ENCODE peak calls at places on chromosomes 13 and 19, in seven cellular contexts. D is A673; A is cardiac muscle cell; C is IMR-90; W is tibial artery; U is effector memory CD4-positive, alpha-beta T cell; X is mammary epithelial cell. B is an unnamed sample.

GRCh38 chr13:50376895-50377575 is 361.8 kb downstream of the KCNRG start:
- DNase-seq in D (no peak), A (no peak), C (no peak), W (no peak), U (no peak), X (no peak), B (no peak)

GRCh38 chr19:8242212-8242821 is 33.1 kb downstream of the CERS4 start:
- DNase-seq in D (no peak), A (no peak), C (no peak), W (no peak), U (no peak), X (no peak), B (no peak)

GRCh38 chr13:26041476-26041875 is 10.3 kb downstream of the SHISA2 start:
- DNase-seq in D (no peak), A (no peak), C (no peak), W (no peak), U (no peak), X (no peak), B (no peak)

GRCh38 chr19:53907193-53907581 is 1.9 kb upstream of the CACNG7 start:
- DNase-seq in D (peak; percentile 54), A (no peak), C (no peak), W (no peak), U (no peak), X (no peak), B (no peak)

GRCh38 chr19:4386038-4386782 is 14.1 kb downstream of the SH3GL1 start:
- DNase-seq in D (no peak), A (no peak), C (peak; percentile 53), W (no peak), U (no peak), X (no peak), B (no peak)

GRCh38 chr13:113129921-113130750 is 7.5 kb downstream of the F10 start:
- DNase-seq in D (no peak), A (peak; percentile 75), C (no peak), W (no peak), U (no peak), X (no peak), B (no peak)

GRCh38 chr13:98784666-98785065 is 32.2 kb upstream of the SLC15A1 start:
- DNase-seq in D (no peak), A (no peak), C (no peak), W (no peak), U (no peak), X (no peak), B (no peak)

GRCh38 chr19:52188822-52189744 is 769 bp upstream of the PPP2R1A start:
- DNase-seq in D (no peak), A (no peak), C (no peak), W (peak; percentile 24), U (no peak), X (no peak), B (no peak)

GRCh38 chr19:3697671-3698385 is 2.4 kb downstream of the PIP5K1C start:
- DNase-seq in D (no peak), A (no peak), C (no peak), W (no peak), U (no peak), X (no peak), B (no peak)

GRCh38 chr19:3725640-3726310 is 17.6 kb downstream of the TJP3 start:
- DNase-seq in D (peak; percentile 58), A (peak; percentile 20), C (no peak), W (no peak), U (no peak), X (no peak), B (no peak)

GRCh38 chr13:112065521-112065866 is 1.5 kb upstream of the SOX1 start:
- DNase-seq in D (no peak), A (no peak), C (no peak), W (no peak), U (no peak), X (no peak), B (no peak)

GRCh38 chr13:39776439-39776838 is 121.0 kb downstream of the COG6 start:
- DNase-seq in D (no peak), A (peak; percentile 69), C (peak; percentile 88), W (no peak), U (no peak), X (peak; percentile 75), B (no peak)

GRCh38 chr19:15249912-15250634 is 17.8 kb upstream of the EPHX3 start:
- DNase-seq in D (no peak), A (peak; percentile 94), C (peak; percentile 95), W (peak; percentile 78), U (no peak), X (peak; percentile 73), B (no peak)

GRCh38 chr19:31235806-31236205 is 113.4 kb downstream of the TSHZ3 start:
- DNase-seq in D (no peak), A (no peak), C (no peak), W (no peak), U (no peak), X (no peak), B (no peak)

GRCh38 chr19:43739836-43740235 is 14.9 kb downstream of the SMG9 start:
- DNase-seq in D (no peak), A (no peak), C (no peak), W (no peak), U (no peak), X (peak; percentile 46), B (no peak)

GRCh38 chr19:518292-519231 is 11.3 kb downstream of the TPGS1 start:
- DNase-seq in D (no peak), A (peak; percentile 70), C (peak; percentile 63), W (no peak), U (no peak), X (no peak), B (no peak)

GRCh38 chr19:8618751-8619150 is 8.2 kb upstream of the ADAMTS10 start:
- DNase-seq in D (no peak), A (no peak), C (no peak), W (no peak), U (no peak), X (no peak), B (no peak)

GRCh38 chr19:41894350-41894749 is 11.4 kb downstream of the ARHGEF1 start:
- DNase-seq in D (no peak), A (no peak), C (no peak), W (no peak), U (no peak), X (no peak), B (no peak)

GRCh38 chr13:42924290-42924803 is 67.7 kb downstream of the EPSTI1 start:
- DNase-seq in D (no peak), A (no peak), C (no peak), W (no peak), U (no peak), X (no peak), B (no peak)

DNA sequence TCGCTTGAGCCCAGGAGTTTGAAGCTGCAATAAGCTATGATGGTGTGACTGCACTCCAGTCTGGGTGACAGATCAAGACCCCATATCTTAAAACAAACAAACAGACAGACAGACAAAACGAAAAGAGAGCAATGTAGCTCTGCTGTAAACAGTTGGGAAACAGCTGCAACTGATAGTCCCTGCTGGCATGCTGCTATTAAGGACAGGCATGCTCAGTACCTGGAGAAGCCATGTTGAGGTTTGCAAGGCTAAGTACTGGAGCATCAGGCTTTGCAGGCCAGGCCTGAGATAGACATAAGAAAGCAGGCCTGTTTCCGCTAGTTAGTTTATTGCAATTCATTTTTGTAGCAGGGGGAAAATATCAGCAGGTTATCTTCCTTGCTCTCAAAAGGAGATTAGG is 16.2 kb upstream of the OBI1 start:
- DNase-seq in D (no peak), A (no peak), C (no peak), W (no peak), U (no peak), X (no peak), B (no peak)
- H3K27me3 ChIP-seq in D (peaks cover 11% of the 10 kb centered on the region), A (no peaks in the 10 kb centered on the region), C (peaks cover 4% of the 10 kb centered on the region), W (peaks cover 10% of the 10 kb centered on the region), U (no peaks in the 10 kb centered on the region), X (peaks cover 4% of the 10 kb centered on the region), B (peaks cover 8% of the 10 kb centered on the region)

DNA sequence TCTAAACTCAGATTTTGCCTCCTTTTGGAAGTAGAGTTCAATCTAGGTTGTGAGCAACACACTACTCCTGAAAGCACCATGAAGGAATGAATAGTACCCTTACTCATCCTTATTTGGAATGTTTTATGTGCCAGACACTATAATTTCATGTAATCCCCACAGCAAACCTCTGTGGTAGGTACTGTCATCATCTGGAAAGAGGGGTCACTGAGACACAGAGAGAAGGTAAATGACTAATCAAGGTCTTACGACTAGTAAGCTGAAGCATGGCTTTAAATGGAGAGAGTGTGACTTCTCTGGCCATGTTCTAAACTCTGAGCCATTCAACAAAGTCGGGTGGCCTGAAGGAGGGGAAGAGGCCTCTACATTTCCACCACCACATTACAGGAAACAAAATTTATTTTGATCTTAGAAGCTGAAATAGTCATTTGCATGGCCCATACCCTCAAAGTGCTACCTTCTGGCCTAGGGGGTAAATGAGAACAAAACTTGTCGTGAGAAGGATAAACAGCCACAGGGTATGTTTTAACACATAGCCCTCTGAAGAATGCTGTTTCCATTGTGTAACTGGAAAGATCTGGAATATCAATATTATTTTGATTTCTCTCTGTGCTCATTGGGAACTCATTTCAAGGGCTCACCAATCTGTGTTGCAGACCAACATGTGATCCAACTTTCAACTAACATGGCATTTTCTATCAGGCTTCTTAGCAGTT is 180.8 kb upstream of the RFC3 start:
- DNase-seq in D (no peak), A (no peak), C (peak; percentile 8), W (no peak), U (no peak), X (peak; percentile 49), B (no peak)
- H3K4me1 ChIP-seq in D (peaks cover 12% of the 10 kb centered on the region), A (no peaks in the 10 kb centered on the region), C (peaks cover 13% of the 10 kb centered on the region), W (no peaks in the 10 kb centered on the region), U (no peaks in the 10 kb centered on the region), X (peaks cover 62% of the 10 kb centered on the region), B (peaks cover 50% of the 10 kb centered on the region)

GRCh38 chr19:55368106-55368505 is 2.2 kb downstream of the IL11 start:
- DNase-seq in D (no peak), A (no peak), C (no peak), W (no peak), U (no peak), X (no peak), B (no peak)
- H3K27me3 ChIP-seq in D (peaks cover 15% of the 10 kb centered on the region), A (peaks cover 50% of the 10 kb centered on the region), C (no peaks in the 10 kb centered on the region), W (peaks cover 69% of the 10 kb centered on the region), U (peaks cover 44% of the 10 kb centered on the region), X (no peaks in the 10 kb centered on the region), B (no peaks in the 10 kb centered on the region)

GRCh38 chr19:18708452-18709231 is 25.2 kb downstream of the CRTC1 start:
- DNase-seq in D (no peak), A (no peak), C (no peak), W (no peak), U (no peak), X (no peak), B (no peak)

GRCh38 chr19:18709546-18709945 is 26.1 kb downstream of the CRTC1 start:
- DNase-seq in D (no peak), A (no peak), C (no peak), W (no peak), U (no peak), X (no peak), B (no peak)

GRCh38 chr19:18711893-18712292 is 28.4 kb downstream of the CRTC1 start:
- DNase-seq in D (no peak), A (no peak), C (no peak), W (no peak), U (no peak), X (no peak), B (no peak)

GRCh38 chr19:18710986-18711751 is 27.7 kb downstream of the CRTC1 start:
- DNase-seq in D (no peak), A (peak; percentile 76), C (peak; percentile 78), W (peak; percentile 44), U (no peak), X (no peak), B (no peak)

DNA sequence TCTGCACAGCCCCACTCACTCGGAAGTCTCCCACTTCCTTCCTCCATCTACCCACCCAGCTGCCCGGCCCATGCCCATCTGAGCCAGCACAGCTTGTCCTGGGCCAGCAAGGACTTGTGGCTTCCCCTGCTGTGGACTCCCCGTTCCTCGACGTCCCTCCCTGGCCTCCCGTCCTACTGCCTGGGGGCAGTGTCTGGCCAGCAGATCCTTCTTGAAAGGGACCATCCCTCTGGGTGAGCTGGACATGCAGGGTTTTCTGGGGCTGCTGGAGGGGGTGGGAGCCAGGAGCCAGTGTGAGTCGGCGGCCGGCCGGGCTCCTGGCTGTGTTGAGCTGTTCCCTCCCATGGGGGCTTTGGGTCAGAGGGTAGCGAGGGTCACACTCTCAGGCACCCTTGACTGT is 26.7 kb downstream of the CRTC1 start:
- DNase-seq in D (no peak), A (no peak), C (no peak), W (no peak), U (no peak), X (no peak), B (no peak)
- H3K4me1 ChIP-seq in D (no peaks in the 10 kb centered on the region), A (no peaks in the 10 kb centered on the region), C (peaks cover 11% of the 10 kb centered on the region), W (no peaks in the 10 kb centered on the region), U (peaks cover 6% of the 10 kb centered on the region), X (no peaks in the 10 kb centered on the region), B (no peaks in the 10 kb centered on the region)